ENCODE peak calls at places on chromosome 17, in six cellular contexts. One of them, this sample, is unnamed.

GRCh38 chr17:32265192-32265895 is at the start of gene RHBDL3:
- DNase-seq in MM.1S: peak; percentile 24
- DNase-seq in cardiac muscle cell: no peak
- DNase-seq in K562: peak; percentile 94
- DNase-seq in H9: no peak
- DNase-seq in dorsolateral prefrontal cortex: peak; percentile 65
- DNase-seq in this sample: peak; percentile 50

GRCh38 chr17:28345420-28346198 is 10.0 kb downstream of the TNFAIP1 start:
- DNase-seq in MM.1S: no peak
- DNase-seq in cardiac muscle cell: peak; percentile 43
- DNase-seq in K562: no peak
- DNase-seq in H9: no peak
- DNase-seq in dorsolateral prefrontal cortex: no peak
- DNase-seq in this sample: peak; percentile 45

GRCh38 chr17:7477392-7478275 is 1.8 kb downstream of the ZBTB4 start:
- DNase-seq in MM.1S: no peak
- DNase-seq in cardiac muscle cell: peak; percentile 70
- DNase-seq in K562: no peak
- DNase-seq in H9: no peak
- DNase-seq in dorsolateral prefrontal cortex: peak; percentile 58
- DNase-seq in this sample: peak; percentile 71

GRCh38 chr17:21313320-21313719 is 28.8 kb downstream of the MAP2K3 start:
- DNase-seq in MM.1S: no peak
- DNase-seq in cardiac muscle cell: no peak
- DNase-seq in K562: no peak
- DNase-seq in H9: no peak
- DNase-seq in dorsolateral prefrontal cortex: no peak
- DNase-seq in this sample: peak; percentile 49

GRCh38 chr17:31699281-31699680 is 159.8 kb downstream of the COPRS start:
- DNase-seq in MM.1S: no peak
- DNase-seq in cardiac muscle cell: no peak
- DNase-seq in K562: peak; percentile 50
- DNase-seq in H9: no peak
- DNase-seq in dorsolateral prefrontal cortex: no peak
- DNase-seq in this sample: no peak

GRCh38 chr17:7613769-7614421 is 802 bp downstream of the FXR2 start:
- DNase-seq in MM.1S: peak; percentile 11
- DNase-seq in cardiac muscle cell: peak; percentile 29
- DNase-seq in K562: no peak
- DNase-seq in H9: no peak
- DNase-seq in dorsolateral prefrontal cortex: no peak
- DNase-seq in this sample: no peak

GRCh38 chr17:77890771-77891170 is 67.7 kb upstream of the TNRC6C start:
- DNase-seq in MM.1S: no peak
- DNase-seq in cardiac muscle cell: no peak
- DNase-seq in K562: no peak
- DNase-seq in H9: no peak
- DNase-seq in dorsolateral prefrontal cortex: no peak
- DNase-seq in this sample: no peak

GRCh38 chr17:38403491-38403890 is 24.8 kb upstream of the ARHGAP23 start:
- DNase-seq in MM.1S: no peak
- DNase-seq in cardiac muscle cell: peak; percentile 76
- DNase-seq in K562: no peak
- DNase-seq in H9: peak; percentile 50
- DNase-seq in dorsolateral prefrontal cortex: no peak
- DNase-seq in this sample: no peak

GRCh38 chr17:1216209-1216937 is 36.6 kb upstream of the ABR start:
- DNase-seq in MM.1S: no peak
- DNase-seq in cardiac muscle cell: no peak
- DNase-seq in K562: no peak
- DNase-seq in H9: no peak
- DNase-seq in dorsolateral prefrontal cortex: no peak
- DNase-seq in this sample: no peak

GRCh38 chr17:15945493-15946209 is 721 bp downstream of the ADORA2B start:
- DNase-seq in MM.1S: no peak
- DNase-seq in cardiac muscle cell: peak; percentile 42
- DNase-seq in K562: peak; percentile 65
- DNase-seq in H9: no peak
- DNase-seq in dorsolateral prefrontal cortex: no peak
- DNase-seq in this sample: peak; percentile 73

GRCh38 chr17:79679631-79680340 is 51.0 kb upstream of the ENPP7 start:
- DNase-seq in MM.1S: no peak
- DNase-seq in cardiac muscle cell: no peak
- DNase-seq in K562: no peak
- DNase-seq in H9: no peak
- DNase-seq in dorsolateral prefrontal cortex: no peak
- DNase-seq in this sample: no peak

GRCh38 chr17:1422907-1423306 is 22.9 kb upstream of the YWHAE start:
- DNase-seq in MM.1S: no peak
- DNase-seq in cardiac muscle cell: peak; percentile 94
- DNase-seq in K562: no peak
- DNase-seq in H9: no peak
- DNase-seq in dorsolateral prefrontal cortex: no peak
- DNase-seq in this sample: no peak

GRCh38 chr17:1347681-1348318 is 52.2 kb downstream of the YWHAE start:
- DNase-seq in MM.1S: no peak
- DNase-seq in cardiac muscle cell: no peak
- DNase-seq in K562: no peak
- DNase-seq in H9: no peak
- DNase-seq in dorsolateral prefrontal cortex: no peak
- DNase-seq in this sample: peak; percentile 37

GRCh38 chr17:28193241-28193640 is 125.8 kb upstream of the TMEM97 start:
- DNase-seq in MM.1S: no peak
- DNase-seq in cardiac muscle cell: no peak
- DNase-seq in K562: no peak
- DNase-seq in H9: peak; percentile 45
- DNase-seq in dorsolateral prefrontal cortex: no peak
- DNase-seq in this sample: peak; percentile 21

GRCh38 chr17:7837375-7838290 is 3.6 kb downstream of the KDM6B start:
- DNase-seq in MM.1S: no peak
- DNase-seq in cardiac muscle cell: no peak
- DNase-seq in K562: no peak
- DNase-seq in H9: no peak
- DNase-seq in dorsolateral prefrontal cortex: no peak
- DNase-seq in this sample: no peak

GRCh38 chr17:29649359-29649758 is 26.6 kb upstream of the CORO6 start:
- DNase-seq in MM.1S: no peak
- DNase-seq in cardiac muscle cell: no peak
- DNase-seq in K562: no peak
- DNase-seq in H9: no peak
- DNase-seq in dorsolateral prefrontal cortex: no peak
- DNase-seq in this sample: no peak

GRCh38 chr17:47717845-47718621 is 15.0 kb upstream of the TBX21 start:
- DNase-seq in MM.1S: no peak
- DNase-seq in cardiac muscle cell: no peak
- DNase-seq in K562: no peak
- DNase-seq in H9: no peak
- DNase-seq in dorsolateral prefrontal cortex: no peak
- DNase-seq in this sample: no peak

GRCh38 chr17:35373984-35374765 is 754 bp upstream of the SLFN11 start:
- DNase-seq in MM.1S: peak; percentile 62
- DNase-seq in cardiac muscle cell: peak; percentile 76
- DNase-seq in K562: no peak
- DNase-seq in H9: peak; percentile 58
- DNase-seq in dorsolateral prefrontal cortex: no peak
- DNase-seq in this sample: peak; percentile 49

GRCh38 chr17:1559743-1560581 is 2.6 kb downstream of the PITPNA start:
- DNase-seq in MM.1S: no peak
- DNase-seq in cardiac muscle cell: no peak
- DNase-seq in K562: no peak
- DNase-seq in H9: no peak
- DNase-seq in dorsolateral prefrontal cortex: no peak
- DNase-seq in this sample: no peak

DNA sequence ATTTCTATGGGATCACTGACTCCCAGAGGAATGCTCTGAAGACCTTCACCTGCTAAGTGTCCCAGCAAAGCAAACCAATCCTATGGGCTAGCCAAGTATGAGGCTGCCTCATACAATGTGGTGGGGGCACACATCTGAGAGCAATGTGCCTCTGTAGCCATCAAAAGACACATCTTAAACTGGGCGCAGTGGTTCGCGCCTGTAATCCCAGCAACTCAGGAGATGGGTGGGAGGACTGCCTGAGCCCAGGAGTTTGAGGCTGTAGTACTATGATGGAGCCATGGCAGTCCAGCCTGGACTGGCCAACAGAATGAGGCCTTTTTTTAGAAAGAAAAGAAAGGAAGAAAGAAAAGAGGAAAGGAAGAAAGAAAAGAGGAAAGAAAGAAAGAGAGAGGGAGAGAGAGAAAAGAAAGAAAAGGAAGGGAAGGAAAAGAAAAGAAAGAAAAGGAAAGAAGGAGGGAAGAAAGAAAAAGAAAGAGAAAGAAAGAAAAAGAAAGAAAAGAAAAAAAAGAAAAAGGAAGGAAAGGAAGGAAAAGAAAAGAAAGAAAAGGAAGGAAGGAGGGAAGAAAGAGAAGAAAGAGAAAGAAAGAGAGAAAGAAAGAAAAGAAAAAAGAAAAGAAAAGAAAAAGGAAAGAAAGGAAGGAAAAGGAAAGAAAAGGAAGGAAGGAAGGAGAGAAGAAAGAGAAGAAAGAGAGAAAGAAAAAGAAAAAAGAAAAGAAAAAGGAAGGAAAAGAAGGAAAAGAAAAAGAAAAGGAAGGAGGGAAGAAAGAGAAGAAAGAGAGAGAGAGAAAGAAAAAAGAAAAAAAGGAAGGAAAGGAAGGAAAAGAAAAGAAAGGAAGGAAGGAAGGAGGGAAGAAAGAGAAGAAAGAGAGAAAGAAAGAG is 430.3 kb downstream of the SLC39A11 start:
- DNase-seq in MM.1S: no peak
- DNase-seq in cardiac muscle cell: no peak
- DNase-seq in K562: no peak
- DNase-seq in H9: no peak
- DNase-seq in dorsolateral prefrontal cortex: no peak
- DNase-seq in this sample: no peak
- TF ChIP-seq CTCF in MM.1S: no peak
- TF ChIP-seq CTCF in cardiac muscle cell: no peak
- TF ChIP-seq CTCF in K562: no peak
- TF ChIP-seq CTCF in H9: no peak
- TF ChIP-seq CTCF in dorsolateral prefrontal cortex: no peak
- TF ChIP-seq CTCF in this sample: no peak

GRCh38 chr17:65697661-65698060 is 136.2 kb upstream of the AXIN2 start:
- DNase-seq in MM.1S: no peak
- DNase-seq in cardiac muscle cell: no peak
- DNase-seq in K562: no peak
- DNase-seq in H9: no peak
- DNase-seq in dorsolateral prefrontal cortex: no peak
- DNase-seq in this sample: no peak

GRCh38 chr17:65694601-65695000 is 133.2 kb upstream of the AXIN2 start:
- DNase-seq in MM.1S: no peak
- DNase-seq in cardiac muscle cell: peak; percentile 54
- DNase-seq in K562: no peak
- DNase-seq in H9: no peak
- DNase-seq in dorsolateral prefrontal cortex: no peak
- DNase-seq in this sample: no peak

GRCh38 chr17:65696739-65697394 is 135.4 kb upstream of the AXIN2 start:
- DNase-seq in MM.1S: no peak
- DNase-seq in cardiac muscle cell: peak; percentile 66
- DNase-seq in K562: no peak
- DNase-seq in H9: no peak
- DNase-seq in dorsolateral prefrontal cortex: no peak
- DNase-seq in this sample: no peak

GRCh38 chr17:65699459-65699858 is 138.0 kb upstream of the AXIN2 start:
- DNase-seq in MM.1S: no peak
- DNase-seq in cardiac muscle cell: no peak
- DNase-seq in K562: no peak
- DNase-seq in H9: no peak
- DNase-seq in dorsolateral prefrontal cortex: no peak
- DNase-seq in this sample: no peak

DNA sequence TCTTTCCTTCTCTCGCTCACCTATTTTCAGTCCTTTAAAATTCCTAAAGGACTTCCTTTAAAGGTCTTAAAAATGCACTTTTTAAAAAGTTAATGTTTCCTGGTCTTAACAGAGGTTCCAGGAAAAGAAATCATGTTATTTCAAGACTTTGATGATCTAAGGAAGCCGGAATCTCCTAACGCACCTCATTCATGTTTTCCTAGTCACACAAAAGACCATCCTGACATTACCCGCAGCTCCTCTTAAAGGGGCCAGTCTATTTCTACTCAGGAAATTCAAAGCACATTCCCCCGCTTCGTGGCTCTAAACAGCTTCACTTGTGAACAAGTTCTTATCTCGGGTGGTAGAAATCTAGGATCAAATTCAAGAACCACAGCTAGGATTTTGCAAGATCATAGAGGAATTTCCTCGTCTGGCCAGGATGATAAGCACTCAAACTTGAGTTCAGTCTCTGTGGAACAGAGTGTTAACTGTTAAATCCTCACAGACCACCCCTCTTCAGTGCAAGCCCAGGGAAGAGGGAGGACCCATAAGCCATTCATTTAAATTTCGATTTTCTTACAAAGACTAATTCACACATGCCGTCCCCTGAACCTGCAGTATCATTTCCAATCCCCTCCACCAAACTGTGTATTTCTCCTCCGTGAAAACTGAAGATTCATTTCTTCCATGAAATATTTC is 137.1 kb upstream of the AXIN2 start:
- DNase-seq in MM.1S: no peak
- DNase-seq in cardiac muscle cell: peak; percentile 93
- DNase-seq in K562: no peak
- DNase-seq in H9: no peak
- DNase-seq in dorsolateral prefrontal cortex: no peak
- DNase-seq in this sample: no peak
- H3K27ac ChIP-seq in MM.1S: no peak overlapping the region
- H3K27ac ChIP-seq in cardiac muscle cell: peak overlapping the region; percentile 72
- H3K27ac ChIP-seq in K562: no peak overlapping the region
- H3K27ac ChIP-seq in H9: no peak overlapping the region
- H3K27ac ChIP-seq in dorsolateral prefrontal cortex: no peak overlapping the region
- H3K27ac ChIP-seq in this sample: no peak overlapping the region

GRCh38 chr17:4003501-4004421 is 39.5 kb upstream of the ATP2A3 start:
- DNase-seq in MM.1S: no peak
- DNase-seq in cardiac muscle cell: no peak
- DNase-seq in K562: peak; percentile 23
- DNase-seq in H9: peak; percentile 77
- DNase-seq in dorsolateral prefrontal cortex: no peak
- DNase-seq in this sample: peak; percentile 70

GRCh38 chr17:4005296-4006164 is 41.3 kb upstream of the ATP2A3 start:
- DNase-seq in MM.1S: no peak
- DNase-seq in cardiac muscle cell: no peak
- DNase-seq in K562: no peak
- DNase-seq in H9: peak; percentile 25
- DNase-seq in dorsolateral prefrontal cortex: no peak
- DNase-seq in this sample: no peak

GRCh38 chr17:4003131-4003500 is 38.9 kb upstream of the ATP2A3 start:
- DNase-seq in MM.1S: no peak
- DNase-seq in cardiac muscle cell: no peak
- DNase-seq in K562: no peak
- DNase-seq in H9: peak; percentile 51
- DNase-seq in dorsolateral prefrontal cortex: no peak
- DNase-seq in this sample: no peak

GRCh38 chr17:4006165-4006589 is 41.9 kb upstream of the ATP2A3 start:
- DNase-seq in MM.1S: no peak
- DNase-seq in cardiac muscle cell: no peak
- DNase-seq in K562: no peak
- DNase-seq in H9: peak; percentile 30
- DNase-seq in dorsolateral prefrontal cortex: no peak
- DNase-seq in this sample: no peak

GRCh38 chr17:4004517-4005295 is 40.5 kb upstream of the ATP2A3 start:
- DNase-seq in MM.1S: no peak
- DNase-seq in cardiac muscle cell: peak; percentile 47
- DNase-seq in K562: peak; percentile 76
- DNase-seq in H9: peak; percentile 90
- DNase-seq in dorsolateral prefrontal cortex: no peak
- DNase-seq in this sample: peak; percentile 84
- TF ChIP-seq CTCF in MM.1S: peak; percentile 54
- TF ChIP-seq CTCF in cardiac muscle cell: peak; percentile 80
- TF ChIP-seq CTCF in K562: peak; percentile 93
- TF ChIP-seq CTCF in H9: peak; percentile 99
- TF ChIP-seq CTCF in dorsolateral prefrontal cortex: peak; percentile 92
- TF ChIP-seq CTCF in this sample: peak; percentile 95

GRCh38 chr17:74449773-74450172 is 16.7 kb upstream of the CD300A start:
- DNase-seq in MM.1S: no peak
- DNase-seq in cardiac muscle cell: no peak
- DNase-seq in K562: no peak
- DNase-seq in H9: no peak
- DNase-seq in dorsolateral prefrontal cortex: no peak
- DNase-seq in this sample: no peak
- H3K27ac ChIP-seq in MM.1S: no peak overlapping the region
- H3K27ac ChIP-seq in cardiac muscle cell: no peak overlapping the region
- H3K27ac ChIP-seq in K562: no peak overlapping the region
- H3K27ac ChIP-seq in H9: no peak overlapping the region
- H3K27ac ChIP-seq in dorsolateral prefrontal cortex: no peak overlapping the region
- H3K27ac ChIP-seq in this sample: peak overlapping the region; percentile 66